ENCODE peak calls at places on chromosomes 12 and 14, in six cellular contexts. W is IMR-90, U is heart right ventricle, L is testis, J is HCT116, R is spleen. O is an unnamed sample. For H3K4me1, the result is how much of the 10 kb centered on the place peaks cover.

GRCh38 chr12:106645465-106646330 is 62.9 kb downstream of the RFX4 start:
- DNase-seq in U (no peak), W (no peak), J (no peak), L (no peak), R (no peak), O (no peak)

GRCh38 chr12:39272934-39273770 is 169.8 kb downstream of the KIF21A start:
- DNase-seq in W (peak), U (peak), L (peak), J (peak), R (no peak), O (peak)

GRCh38 chr12:31210104-31210503 is 115.8 kb downstream of the SINHCAF start:
- DNase-seq in L (no peak), R (no peak), W (no peak), J (no peak), U (no peak), O (no peak)

GRCh38 chr12:89685363-89685972 is 23.2 kb downstream of the ATP2B1 start:
- DNase-seq in W (no peak), J (no peak), R (no peak), U (no peak), L (no peak), O (no peak)

GRCh38 chr14:28254768-28255167 is 511.8 kb upstream of the FOXG1 start:
- DNase-seq in W (no peak), L (no peak), R (no peak), U (no peak), J (no peak), O (no peak)

GRCh38 chr14:65958664-65959562 is 527.3 kb upstream of the CCDC196 start:
- DNase-seq in J (peak), L (no peak), U (no peak), W (peak), R (no peak), O (no peak)

GRCh38 chr14:64410084-64410774 is 22.1 kb downstream of the MTHFD1 start:
- DNase-seq in J (no peak), W (peak), L (no peak), R (no peak), U (no peak), O (no peak)

GRCh38 chr14:32764131-32764530 is 174.5 kb upstream of the NPAS3 start:
- DNase-seq in R (no peak), L (no peak), U (no peak), J (no peak), W (no peak), O (no peak)

GRCh38 chr12:57844725-57845477 is 1.6 kb downstream of the CTDSP2 start:
- DNase-seq in W (peak), U (peak), J (peak), L (peak), R (peak), O (peak)

GRCh38 chr14:76574416-76574815 is 186.9 kb upstream of the VASH1 start:
- DNase-seq in R (no peak), L (no peak), J (no peak), U (no peak), W (no peak), O (no peak)

DNA sequence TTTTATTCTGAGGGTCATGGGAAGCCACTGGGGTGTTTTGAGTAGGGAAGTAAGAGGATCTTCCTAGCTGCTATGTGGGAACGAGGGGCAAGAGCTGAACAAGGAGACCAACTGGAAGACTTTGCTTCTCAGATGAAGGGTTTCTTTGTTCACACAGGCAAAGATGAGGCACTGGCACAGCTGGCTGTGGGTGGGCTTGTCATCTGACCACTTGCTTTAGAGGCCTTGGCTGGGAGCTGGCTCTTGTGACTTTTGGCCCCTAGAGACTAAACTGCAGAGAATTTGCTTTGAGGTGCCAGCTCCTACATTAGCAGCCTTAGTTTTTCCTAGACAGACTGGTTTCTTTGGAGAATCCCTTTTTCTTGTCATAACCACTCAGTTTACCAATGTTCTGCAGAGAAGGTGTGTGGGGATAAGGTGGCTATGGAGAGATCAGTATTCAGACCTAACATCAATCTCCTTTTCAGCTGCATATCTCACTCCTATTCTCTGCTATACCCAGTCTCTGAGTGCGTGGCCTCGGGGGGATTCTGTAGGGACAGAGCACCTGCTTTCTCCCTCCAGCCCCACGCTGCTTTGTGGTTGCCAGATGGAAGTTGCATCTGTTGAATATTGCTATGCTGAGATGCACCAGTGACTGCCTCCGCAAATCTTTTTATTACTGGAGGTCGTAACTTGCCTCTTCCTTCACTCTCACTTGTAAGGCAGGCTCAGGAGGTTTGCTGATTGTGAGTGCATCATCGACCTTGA is 12.7 kb downstream of the PPP2R5C start:
- DNase-seq in L (no peak), J (no peak), W (no peak), R (no peak), U (no peak), O (peak)
- H3K4me1 ChIP-seq in L (under half), J (under half), W (under half), R (half or more), U (under half), O (under half)

GRCh38 chr12:92136021-92136735 is 9.5 kb downstream of the BTG1 start:
- DNase-seq in R (no peak), J (no peak), U (no peak), L (no peak), W (no peak), O (no peak)
- H3K4me1 ChIP-seq in R (half or more), J (under half), U (under half), L (under half), W (under half), O (under half)

DNA sequence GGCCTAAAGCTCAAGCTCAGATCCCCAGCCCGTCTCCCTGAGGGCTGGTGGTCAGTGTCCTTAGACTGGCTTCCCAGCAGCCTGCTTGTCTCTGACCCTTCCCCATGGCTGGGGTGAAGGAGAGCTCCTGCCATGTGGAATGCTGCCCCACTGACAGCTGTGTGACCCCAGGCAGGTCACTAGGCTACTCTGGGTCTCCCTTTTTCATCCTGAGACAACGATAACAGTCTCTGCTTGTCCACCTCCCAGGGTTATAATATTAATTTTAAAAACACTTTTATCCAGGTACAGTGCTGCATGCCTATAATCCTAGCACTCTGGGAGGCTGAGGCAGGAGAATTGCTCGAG is 47.3 kb downstream of the SYNE3 start:
- DNase-seq in L (no peak), U (no peak), J (no peak), W (no peak), R (no peak), O (no peak)
- H3K4me1 ChIP-seq in L (under half), U (under half), J (under half), W (under half), R (half or more), O (under half)

GRCh38 chr14:85124896-85125295 is 405.0 kb upstream of the FLRT2 start:
- DNase-seq in U (no peak), W (no peak), R (no peak), L (no peak), J (no peak), O (no peak)

GRCh38 chr14:85125331-85125730 is 404.6 kb upstream of the FLRT2 start:
- DNase-seq in L (no peak), J (no peak), R (no peak), W (no peak), U (no peak), O (no peak)

GRCh38 chr14:85118274-85118673 is 411.7 kb upstream of the FLRT2 start:
- DNase-seq in R (no peak), J (no peak), L (no peak), U (no peak), W (no peak), O (no peak)

GRCh38 chr14:85122690-85123089 is 407.3 kb upstream of the FLRT2 start:
- DNase-seq in J (no peak), R (no peak), W (peak), L (no peak), U (no peak), O (no peak)
- H3K4me1 ChIP-seq in J (under half), R (under half), W (under half), L (under half), U (under half), O (under half)

GRCh38 chr12:6229823-6230222 is 29.6 kb downstream of the CD9 start:
- DNase-seq in W (peak), U (peak), R (peak), L (peak), J (no peak), O (no peak)
- H3K4me1 ChIP-seq in W (under half), U (half or more), R (half or more), L (under half), J (under half), O (under half)

GRCh38 chr14:96002511-96002884 is 36.7 kb upstream of the C14orf132 start:
- DNase-seq in U (no peak), W (no peak), L (no peak), R (no peak), J (no peak), O (peak)
- H3K4me1 ChIP-seq in U (under half), W (under half), L (under half), R (under half), J (under half), O (under half)

GRCh38 chr14:68254669-68255527 is 435.3 kb downstream of the RAD51B start:
- DNase-seq in W (peak), J (no peak), R (no peak), U (no peak), L (no peak), O (no peak)
- H3K4me1 ChIP-seq in W (under half), J (half or more), R (half or more), U (under half), L (under half), O (under half)

DNA sequence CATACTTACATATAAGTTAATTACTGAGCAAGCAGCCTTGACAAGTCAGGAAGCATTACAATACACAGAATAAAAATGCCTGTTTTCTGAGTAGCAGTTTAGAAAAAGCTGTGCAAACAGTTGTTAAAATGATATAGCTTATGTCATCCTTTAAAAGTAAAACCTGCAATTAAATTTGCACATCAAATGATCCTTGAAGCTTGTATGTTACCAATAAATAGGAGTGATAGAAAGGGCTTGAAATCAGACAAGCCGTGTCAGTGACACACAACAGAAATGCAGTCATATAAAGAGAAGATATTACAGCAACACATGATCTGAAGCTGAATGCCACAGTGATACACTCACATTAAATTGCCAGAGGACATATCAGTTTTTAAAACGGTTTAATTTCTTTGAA is 70.0 kb downstream of the EPS8 start:
- DNase-seq in L (no peak), U (no peak), J (no peak), W (no peak), R (no peak), O (no peak)
- H3K4me1 ChIP-seq in L (under half), U (under half), J (under half), W (under half), R (under half), O (under half)